ENCODE peak calls at places on chromosomes 16 and 17, in ten cellular contexts. X, M, K, W, V, C, T, U, S and I are unnamed samples.

GRCh38 chr17:49028271-49028670 is 31.1 kb downstream of the IGF2BP1 start:
- DNase-seq in T (no peak), X (no peak), W (no peak), C (no peak), M (no peak), S (no peak), V (no peak), U (no peak), K (no peak), I (no peak)

GRCh38 chr16:4936991-4937781 is at the start of gene PPL:
- DNase-seq in X (peak; percentile 100), T (peak; percentile 7), M (peak; percentile 96), C (peak; percentile 83), V (no peak), W (peak; percentile 95), K (peak; percentile 91), U (no peak), S (no peak), I (no peak)

GRCh38 chr16:26795184-26795583 is 271.5 kb upstream of the C16orf82 start:
- DNase-seq in W (no peak), K (no peak), V (no peak), T (peak; percentile 14), C (no peak), S (no peak), U (no peak), M (no peak), X (no peak), I (no peak)

GRCh38 chr16:51157698-51158097 is 6.6 kb upstream of the SALL1 start:
- DNase-seq in X (no peak), V (no peak), M (no peak), T (no peak), K (no peak), W (no peak), U (no peak), C (no peak), S (no peak), I (no peak)

GRCh38 chr17:39928868-39929651 is 1.5 kb downstream of the LRRC3C start:
- DNase-seq in K (peak; percentile 66), M (no peak), V (peak; percentile 77), T (no peak), S (no peak), U (no peak), X (no peak), C (no peak), W (no peak), I (peak; percentile 68)

GRCh38 chr16:86363057-86363490 is 147.3 kb upstream of the FOXF1 start:
- DNase-seq in U (no peak), T (no peak), C (no peak), K (no peak), S (no peak), X (no peak), W (peak; percentile 23), M (no peak), V (peak; percentile 90), I (no peak)

GRCh38 chr17:63998721-63999679 is 849 bp downstream of the PRR29 start:
- DNase-seq in M (no peak), U (no peak), V (no peak), X (no peak), W (no peak), S (no peak), K (no peak), C (no peak), T (no peak), I (no peak)

GRCh38 chr17:43021739-43022512 is at the start of gene VAT1:
- DNase-seq in V (no peak), M (peak; percentile 87), S (no peak), T (peak; percentile 52), C (peak; percentile 94), U (peak; percentile 71), W (peak; percentile 87), K (peak; percentile 85), X (peak; percentile 88), I (no peak)

GRCh38 chr17:17628388-17629008 is 37.0 kb upstream of the PEMT start:
- DNase-seq in X (peak; percentile 11), K (peak; percentile 71), M (peak; percentile 55), W (peak; percentile 54), T (peak; percentile 44), U (peak; percentile 49), S (no peak), V (no peak), C (no peak), I (no peak)

GRCh38 chr17:79022507-79022991 is 1.4 kb upstream of the C1QTNF1 start:
- DNase-seq in S (no peak), W (no peak), C (peak; percentile 96), X (no peak), K (no peak), U (no peak), V (no peak), T (no peak), M (no peak), I (no peak)

GRCh38 chr17:82593590-82594087 is 54.6 kb downstream of the WDR45B start:
- DNase-seq in U (no peak), C (no peak), M (no peak), X (no peak), T (no peak), V (no peak), W (peak; percentile 23), K (no peak), S (no peak), I (no peak)

GRCh38 chr17:50239913-50240312 is 34.4 kb upstream of the TMEM92 start:
- DNase-seq in U (no peak), K (no peak), C (no peak), W (no peak), S (no peak), M (no peak), V (no peak), X (no peak), T (no peak), I (no peak)

GRCh38 chr17:73211745-73212144 is 18.9 kb downstream of the COG1 start:
- DNase-seq in M (no peak), K (no peak), S (no peak), V (no peak), C (peak; percentile 63), W (no peak), U (peak; percentile 42), X (no peak), T (peak; percentile 38), I (no peak)

GRCh38 chr16:4498546-4499195 is 22.5 kb downstream of the HMOX2 start:
- DNase-seq in U (no peak), C (no peak), V (no peak), W (no peak), T (no peak), M (no peak), S (no peak), X (no peak), K (no peak), I (no peak)

GRCh38 chr17:41521574-41522261 is 3.0 kb upstream of the KRT15 start:
- DNase-seq in V (peak; percentile 50), K (no peak), C (no peak), U (no peak), W (peak; percentile 88), T (no peak), X (peak; percentile 100), S (peak; percentile 95), M (peak; percentile 87), I (peak; percentile 94)

GRCh38 chr16:2828876-2829430 is 1.1 kb upstream of the ZG16B start:
- DNase-seq in X (no peak), M (no peak), C (no peak), K (no peak), U (no peak), T (no peak), V (no peak), W (no peak), S (no peak), I (no peak)

GRCh38 chr16:85029981-85030381 is 2.4 kb downstream of the KIAA0513 start:
- DNase-seq in U (no peak), X (no peak), V (no peak), T (no peak), W (peak; percentile 54), C (peak; percentile 50), M (no peak), S (no peak), K (no peak), I (no peak)